ENCODE peak calls at places on chromosomes 2 and 18, in ten cellular contexts. I is Right ventricle myocardium superior; D is HEK293T; W is GM04503; O is lower leg skin; Z is lower lobe of right lung; M is activated effector memory CD4-positive, alpha-beta T cell treated with anti-CD3 and anti-CD28 coated beads, Interleukin-2, amount 50 U/mL, for 16 hours; R is stimulated activated CD4-positive, alpha-beta T cell treated with anti-CD3 and anti-CD28 coated beads, Interleukin-15, amount 100 ng/mL, for 24 hours; Y is non-pigmented ciliary epithelial cell; E is anterior cingulate cortex. U is an unnamed sample.

GRCh38 chr2:236935131-236935530 is 150.6 kb upstream of the COPS8 start:
- DNase-seq in I (no peak), D (no peak), W (no peak), O (no peak), Z (no peak), M (no peak), R (no peak), Y (no peak), E (no peak), U (no peak)

GRCh38 chr2:127632592-127633489 is 13.1 kb upstream of the GPR17 start:
- DNase-seq in I (no peak), D (no peak), W (no peak), O (no peak), Z (no peak), M (no peak), R (no peak), Y (no peak), E (no peak), U (no peak)

GRCh38 chr2:147108553-147108952 is 736.3 kb upstream of the ACVR2A start:
- DNase-seq in I (no peak), D (no peak), W (no peak), O (no peak), Z (no peak), M (no peak), R (no peak), Y (no peak), E (no peak), U (no peak)

GRCh38 chr2:29213871-29214341 is 98.7 kb downstream of the CLIP4 start:
- DNase-seq in I (no peak), D (no peak), W (no peak), O (no peak), Z (no peak), M (no peak), R (no peak), Y (no peak), E (no peak), U (no peak)

GRCh38 chr18:79912994-79913831 is 38.2 kb downstream of the SLC66A2 start:
- DNase-seq in I (no peak), D (no peak), W (no peak), O (no peak), Z (peak), M (peak), R (no peak), Y (no peak), E (no peak), U (peak)

GRCh38 chr2:123840614-123841013 is 184.5 kb upstream of the CNTNAP5 start:
- DNase-seq in I (no peak), D (no peak), W (no peak), O (no peak), Z (no peak), M (no peak), R (no peak), Y (no peak), E (no peak), U (no peak)

GRCh38 chr2:9108210-9108967 is 98.2 kb upstream of the ASAP2 start:
- DNase-seq in I (no peak), D (no peak), W (no peak), O (no peak), Z (no peak), M (peak), R (no peak), Y (no peak), E (no peak), U (no peak)

GRCh38 chr18:9916067-9916684 is 2.4 kb downstream of the VAPA start:
- DNase-seq in I (no peak), D (no peak), W (no peak), O (no peak), Z (no peak), M (no peak), R (no peak), Y (no peak), E (no peak), U (no peak)

GRCh38 chr2:6011871-6012380 is 319.7 kb downstream of the SOX11 start:
- DNase-seq in I (no peak), D (no peak), W (no peak), O (no peak), Z (no peak), M (no peak), R (no peak), Y (no peak), E (no peak), U (no peak)

GRCh38 chr18:26493021-26493420 is 55.3 kb downstream of the KCTD1 start:
- DNase-seq in I (no peak), D (no peak), W (no peak), O (no peak), Z (no peak), M (no peak), R (no peak), Y (no peak), E (no peak), U (no peak)

GRCh38 chr2:210363876-210364275 is 48.9 kb upstream of the MYL1 start:
- DNase-seq in I (no peak), D (no peak), W (no peak), O (no peak), Z (no peak), M (no peak), R (no peak), Y (no peak), E (no peak), U (no peak)

GRCh38 chr2:17850151-17850550 is 28.3 kb upstream of the KCNS3 start:
- DNase-seq in I (no peak), D (no peak), W (no peak), O (no peak), Z (no peak), M (no peak), R (no peak), Y (no peak), E (no peak), U (no peak)

GRCh38 chr2:148725569-148725968 is 81.0 kb downstream of the EPC2 start:
- DNase-seq in I (no peak), D (no peak), W (no peak), O (no peak), Z (no peak), M (no peak), R (no peak), Y (no peak), E (no peak), U (no peak)

GRCh38 chr2:136495636-136496035 is 269.7 kb upstream of the THSD7B start:
- DNase-seq in I (no peak), D (no peak), W (no peak), O (no peak), Z (no peak), M (no peak), R (no peak), Y (no peak), E (no peak), U (no peak)

GRCh38 chr2:235614176-235614860 is 120.5 kb downstream of the AGAP1 start:
- DNase-seq in I (no peak), D (no peak), W (no peak), O (no peak), Z (no peak), M (no peak), R (no peak), Y (no peak), E (peak), U (peak)

GRCh38 chr2:96108578-96109561 is 7.5 kb downstream of the ADRA2B start:
- DNase-seq in I (peak), D (no peak), W (no peak), O (no peak), Z (peak), M (peak), R (no peak), Y (no peak), E (no peak), U (no peak)

GRCh38 chr2:128369126-128369555 is 50.5 kb upstream of the HS6ST1 start:
- DNase-seq in I (peak), D (no peak), W (no peak), O (no peak), Z (no peak), M (peak), R (no peak), Y (no peak), E (no peak), U (no peak)

GRCh38 chr2:101380376-101380775 is 6.9 kb downstream of the CREG2 start:
- DNase-seq in I (peak), D (no peak), W (peak), O (no peak), Z (no peak), M (no peak), R (no peak), Y (peak), E (no peak), U (no peak)

GRCh38 chr18:56709463-56709862 is 58.3 kb downstream of the WDR7 start:
- DNase-seq in I (no peak), D (peak), W (peak), O (no peak), Z (no peak), M (no peak), R (peak), Y (peak), E (no peak), U (no peak)

GRCh38 chr18:55509631-55510372 is 78.2 kb downstream of the TCF4 start:
- DNase-seq in I (no peak), D (no peak), W (no peak), O (no peak), Z (no peak), M (no peak), R (no peak), Y (peak), E (no peak), U (no peak)

GRCh38 chr2:58764321-58765099 is 523.4 kb upstream of the FANCL start:
- DNase-seq in I (no peak), D (no peak), W (no peak), O (no peak), Z (no peak), M (no peak), R (no peak), Y (no peak), E (no peak), U (no peak)

GRCh38 chr2:7838636-7839035 is 843.2 kb upstream of the ID2 start:
- DNase-seq in I (no peak), D (no peak), W (no peak), O (no peak), Z (no peak), M (no peak), R (no peak), Y (no peak), E (no peak), U (no peak)

GRCh38 chr2:219759801-219760200 is 132.4 kb downstream of the SLC4A3 start:
- DNase-seq in I (no peak), D (no peak), W (no peak), O (no peak), Z (no peak), M (no peak), R (no peak), Y (no peak), E (no peak), U (no peak)

GRCh38 chr18:59861963-59862819 is 37.6 kb upstream of the PMAIP1 start:
- DNase-seq in I (no peak), D (no peak), W (no peak), O (no peak), Z (no peak), M (no peak), R (no peak), Y (no peak), E (no peak), U (no peak)

GRCh38 chr2:232667989-232668583 is 29.0 kb upstream of the GIGYF2 start:
- DNase-seq in I (no peak), D (no peak), W (no peak), O (no peak), Z (no peak), M (no peak), R (no peak), Y (no peak), E (peak), U (peak)

GRCh38 chr2:100241236-100241635 is 81.1 kb downstream of the LONRF2 start:
- DNase-seq in I (no peak), D (no peak), W (no peak), O (no peak), Z (no peak), M (no peak), R (no peak), Y (no peak), E (no peak), U (no peak)

GRCh38 chr2:191441761-191442160 is 196.6 kb downstream of the MYO1B start:
- DNase-seq in I (peak), D (no peak), W (peak), O (peak), Z (no peak), M (no peak), R (no peak), Y (no peak), E (no peak), U (no peak)

GRCh38 chr18:23648456-23648855 is 14.3 kb downstream of the ANKRD29 start:
- DNase-seq in I (no peak), D (no peak), W (no peak), O (no peak), Z (no peak), M (no peak), R (no peak), Y (no peak), E (no peak), U (no peak)

GRCh38 chr2:50724837-50725236 is 307.1 kb downstream of the NRXN1 start:
- DNase-seq in I (no peak), D (no peak), W (no peak), O (no peak), Z (no peak), M (no peak), R (no peak), Y (no peak), E (no peak), U (no peak)